ENCODE peak calls at places on chromosome 18, in nine cellular contexts. One of them, this sample, is unnamed.

GRCh38 chr18:23387265-23387664 is 65.8 kb upstream of the RIOK3 start:
- DNase-seq in foreskin fibroblast: no peak
- DNase-seq in DMS 273 treated with DMSO at 0.1 percent for 48 hours: no peak
- DNase-seq in globus pallidus: no peak
- DNase-seq in kidney epithelial cell: no peak
- DNase-seq in progenitor cell of endocrine pancreas: no peak
- DNase-seq in kidney tubule cell: no peak
- DNase-seq in memory B cell: no peak
- DNase-seq in EL: no peak
- DNase-seq in this sample: no peak

GRCh38 chr18:35143615-35144596 is 96.9 kb upstream of the ZNF397 start:
- DNase-seq in foreskin fibroblast: peak; percentile 79
- DNase-seq in DMS 273 treated with DMSO at 0.1 percent for 48 hours: peak; percentile 16
- DNase-seq in globus pallidus: peak; percentile 82
- DNase-seq in kidney epithelial cell: no peak
- DNase-seq in progenitor cell of endocrine pancreas: peak; percentile 17
- DNase-seq in kidney tubule cell: peak; percentile 59
- DNase-seq in memory B cell: peak; percentile 29
- DNase-seq in EL: peak; percentile 51
- DNase-seq in this sample: peak; percentile 16

GRCh38 chr18:24234330-24234729 is 95.5 kb downstream of the CABYR start:
- DNase-seq in foreskin fibroblast: no peak
- DNase-seq in DMS 273 treated with DMSO at 0.1 percent for 48 hours: no peak
- DNase-seq in globus pallidus: no peak
- DNase-seq in kidney epithelial cell: no peak
- DNase-seq in progenitor cell of endocrine pancreas: no peak
- DNase-seq in kidney tubule cell: no peak
- DNase-seq in memory B cell: no peak
- DNase-seq in EL: no peak
- DNase-seq in this sample: no peak

GRCh38 chr18:65359479-65359878 is 391.3 kb upstream of the CDH7 start:
- DNase-seq in foreskin fibroblast: no peak
- DNase-seq in DMS 273 treated with DMSO at 0.1 percent for 48 hours: no peak
- DNase-seq in globus pallidus: no peak
- DNase-seq in kidney epithelial cell: no peak
- DNase-seq in progenitor cell of endocrine pancreas: no peak
- DNase-seq in kidney tubule cell: no peak
- DNase-seq in memory B cell: no peak
- DNase-seq in EL: no peak
- DNase-seq in this sample: no peak

GRCh38 chr18:74499633-74500032 is 3.5 kb downstream of the CNDP2 start:
- DNase-seq in foreskin fibroblast: peak; percentile 22
- DNase-seq in DMS 273 treated with DMSO at 0.1 percent for 48 hours: no peak
- DNase-seq in globus pallidus: peak; percentile 70
- DNase-seq in kidney epithelial cell: no peak
- DNase-seq in progenitor cell of endocrine pancreas: no peak
- DNase-seq in kidney tubule cell: peak; percentile 85
- DNase-seq in memory B cell: peak; percentile 14
- DNase-seq in EL: peak; percentile 69
- DNase-seq in this sample: no peak

GRCh38 chr18:2316686-2317308 is 254.5 kb downstream of the METTL4 start:
- DNase-seq in foreskin fibroblast: no peak
- DNase-seq in DMS 273 treated with DMSO at 0.1 percent for 48 hours: no peak
- DNase-seq in globus pallidus: no peak
- DNase-seq in kidney epithelial cell: no peak
- DNase-seq in progenitor cell of endocrine pancreas: no peak
- DNase-seq in kidney tubule cell: peak; percentile 10
- DNase-seq in memory B cell: no peak
- DNase-seq in EL: no peak
- DNase-seq in this sample: no peak

GRCh38 chr18:49858309-49859005 is 45.1 kb upstream of the ACAA2 start:
- DNase-seq in foreskin fibroblast: peak; percentile 86
- DNase-seq in DMS 273 treated with DMSO at 0.1 percent for 48 hours: peak; percentile 40
- DNase-seq in globus pallidus: peak; percentile 46
- DNase-seq in kidney epithelial cell: peak; percentile 39
- DNase-seq in progenitor cell of endocrine pancreas: peak; percentile 66
- DNase-seq in kidney tubule cell: peak; percentile 88
- DNase-seq in memory B cell: peak; percentile 14
- DNase-seq in EL: peak; percentile 69
- DNase-seq in this sample: peak; percentile 46

GRCh38 chr18:12279781-12280531 is 25.8 kb downstream of the CIDEA start:
- DNase-seq in foreskin fibroblast: no peak
- DNase-seq in DMS 273 treated with DMSO at 0.1 percent for 48 hours: no peak
- DNase-seq in globus pallidus: no peak
- DNase-seq in kidney epithelial cell: no peak
- DNase-seq in progenitor cell of endocrine pancreas: no peak
- DNase-seq in kidney tubule cell: no peak
- DNase-seq in memory B cell: no peak
- DNase-seq in EL: no peak
- DNase-seq in this sample: no peak

GRCh38 chr18:59783138-59783537 is 85.9 kb upstream of the CCBE1 start:
- DNase-seq in foreskin fibroblast: peak; percentile 90
- DNase-seq in DMS 273 treated with DMSO at 0.1 percent for 48 hours: peak; percentile 47
- DNase-seq in globus pallidus: no peak
- DNase-seq in kidney epithelial cell: peak; percentile 43
- DNase-seq in progenitor cell of endocrine pancreas: no peak
- DNase-seq in kidney tubule cell: peak; percentile 87
- DNase-seq in memory B cell: no peak
- DNase-seq in EL: peak; percentile 88
- DNase-seq in this sample: no peak

GRCh38 chr18:42281851-42282250 is 326.8 kb downstream of the PIK3C3 start:
- DNase-seq in foreskin fibroblast: no peak
- DNase-seq in DMS 273 treated with DMSO at 0.1 percent for 48 hours: no peak
- DNase-seq in globus pallidus: no peak
- DNase-seq in kidney epithelial cell: no peak
- DNase-seq in progenitor cell of endocrine pancreas: no peak
- DNase-seq in kidney tubule cell: no peak
- DNase-seq in memory B cell: no peak
- DNase-seq in EL: no peak
- DNase-seq in this sample: no peak

GRCh38 chr18:40769786-40770185 is 1185.2 kb upstream of the PIK3C3 start:
- DNase-seq in foreskin fibroblast: no peak
- DNase-seq in DMS 273 treated with DMSO at 0.1 percent for 48 hours: no peak
- DNase-seq in globus pallidus: no peak
- DNase-seq in kidney epithelial cell: no peak
- DNase-seq in progenitor cell of endocrine pancreas: no peak
- DNase-seq in kidney tubule cell: no peak
- DNase-seq in memory B cell: no peak
- DNase-seq in EL: no peak
- DNase-seq in this sample: no peak

GRCh38 chr18:32929213-32929612 is 156.4 kb upstream of the KLHL14 start:
- DNase-seq in foreskin fibroblast: no peak
- DNase-seq in DMS 273 treated with DMSO at 0.1 percent for 48 hours: no peak
- DNase-seq in globus pallidus: no peak
- DNase-seq in kidney epithelial cell: no peak
- DNase-seq in progenitor cell of endocrine pancreas: no peak
- DNase-seq in kidney tubule cell: no peak
- DNase-seq in memory B cell: no peak
- DNase-seq in EL: no peak
- DNase-seq in this sample: no peak

GRCh38 chr18:3053081-3053480 is 40.1 kb upstream of the LPIN2 start:
- DNase-seq in foreskin fibroblast: no peak
- DNase-seq in DMS 273 treated with DMSO at 0.1 percent for 48 hours: no peak
- DNase-seq in globus pallidus: no peak
- DNase-seq in kidney epithelial cell: no peak
- DNase-seq in progenitor cell of endocrine pancreas: no peak
- DNase-seq in kidney tubule cell: no peak
- DNase-seq in memory B cell: no peak
- DNase-seq in EL: no peak
- DNase-seq in this sample: no peak

GRCh38 chr18:39743463-39743862 is 2177.9 kb upstream of the CELF4 start:
- DNase-seq in foreskin fibroblast: no peak
- DNase-seq in DMS 273 treated with DMSO at 0.1 percent for 48 hours: no peak
- DNase-seq in globus pallidus: no peak
- DNase-seq in kidney epithelial cell: no peak
- DNase-seq in progenitor cell of endocrine pancreas: no peak
- DNase-seq in kidney tubule cell: no peak
- DNase-seq in memory B cell: no peak
- DNase-seq in EL: no peak
- DNase-seq in this sample: no peak

GRCh38 chr18:70075906-70076305 is 128.2 kb upstream of the CD226 start:
- DNase-seq in foreskin fibroblast: peak; percentile 26
- DNase-seq in DMS 273 treated with DMSO at 0.1 percent for 48 hours: no peak
- DNase-seq in globus pallidus: no peak
- DNase-seq in kidney epithelial cell: no peak
- DNase-seq in progenitor cell of endocrine pancreas: no peak
- DNase-seq in kidney tubule cell: no peak
- DNase-seq in memory B cell: no peak
- DNase-seq in EL: no peak
- DNase-seq in this sample: no peak

GRCh38 chr18:34624551-34624950 is 85.5 kb upstream of the DTNA start:
- DNase-seq in foreskin fibroblast: peak; percentile 77
- DNase-seq in DMS 273 treated with DMSO at 0.1 percent for 48 hours: no peak
- DNase-seq in globus pallidus: no peak
- DNase-seq in kidney epithelial cell: no peak
- DNase-seq in progenitor cell of endocrine pancreas: no peak
- DNase-seq in kidney tubule cell: no peak
- DNase-seq in memory B cell: no peak
- DNase-seq in EL: no peak
- DNase-seq in this sample: no peak

GRCh38 chr18:9156604-9157249 is 20.1 kb downstream of the ANKRD12 start:
- DNase-seq in foreskin fibroblast: no peak
- DNase-seq in DMS 273 treated with DMSO at 0.1 percent for 48 hours: no peak
- DNase-seq in globus pallidus: no peak
- DNase-seq in kidney epithelial cell: no peak
- DNase-seq in progenitor cell of endocrine pancreas: no peak
- DNase-seq in kidney tubule cell: no peak
- DNase-seq in memory B cell: no peak
- DNase-seq in EL: no peak
- DNase-seq in this sample: no peak

GRCh38 chr18:76544511-76545350 is 49.7 kb upstream of the ZNF516 start:
- DNase-seq in foreskin fibroblast: no peak
- DNase-seq in DMS 273 treated with DMSO at 0.1 percent for 48 hours: no peak
- DNase-seq in globus pallidus: no peak
- DNase-seq in kidney epithelial cell: no peak
- DNase-seq in progenitor cell of endocrine pancreas: no peak
- DNase-seq in kidney tubule cell: peak; percentile 28
- DNase-seq in memory B cell: no peak
- DNase-seq in EL: no peak
- DNase-seq in this sample: no peak